ENCODE peak calls at places on chromosomes 5 and 9, in five cellular contexts. N is CD4-positive, CD25-positive, alpha-beta regulatory T cell; R is lower lobe of right lung; A is cardiac muscle cell; B is thyroid gland. P is an unnamed sample. For H3K9me3, the result is how much of the 10 kb centered on the place peaks cover.

GRCh38 chr5:164553851-164554250 is 1048.4 kb downstream of the MAT2B start:
- DNase-seq in N (no peak), R (no peak), A (no peak), B (no peak), P (no peak)

GRCh38 chr5:133120156-133120750 is 68.4 kb downstream of the HSPA4 start:
- DNase-seq in N (no peak), R (no peak), A (no peak), B (no peak), P (no peak)

GRCh38 chr9:88949961-88950340 is 41.3 kb upstream of the S1PR3 start:
- DNase-seq in N (no peak), R (no peak), A (no peak), B (no peak), P (no peak)

GRCh38 chr9:133792721-133793470 is 54.7 kb upstream of the SARDH start:
- DNase-seq in N (peak), R (peak), A (peak), B (peak), P (peak)

GRCh38 chr5:137778772-137779564 is 24.8 kb upstream of the HNRNPA0 start:
- DNase-seq in N (peak), R (no peak), A (peak), B (no peak), P (peak)

GRCh38 chr5:42360641-42361320 is 62.5 kb upstream of the GHR start:
- DNase-seq in N (no peak), R (no peak), A (no peak), B (no peak), P (no peak)

GRCh38 chr5:151156732-151157402 is 712 bp downstream of the ANXA6 start:
- DNase-seq in N (no peak), R (no peak), A (peak), B (peak), P (peak)

GRCh38 chr5:61277781-61278180 is 54.3 kb upstream of the ZSWIM6 start:
- DNase-seq in N (no peak), R (peak), A (no peak), B (no peak), P (no peak)

GRCh38 chr9:2621678-2622360 is at the start of gene VLDLR:
- DNase-seq in N (no peak), R (peak), A (peak), B (peak), P (peak)

GRCh38 chr9:88954073-88954472 is 37.2 kb upstream of the S1PR3 start:
- DNase-seq in N (no peak), R (no peak), A (peak), B (no peak), P (no peak)

GRCh38 chr5:95647886-95648860 is 1.6 kb downstream of the RFESD start:
- DNase-seq in N (no peak), R (no peak), A (peak), B (no peak), P (peak)

GRCh38 chr5:151684690-151685361 is 1.9 kb downstream of the SPARC start:
- DNase-seq in N (no peak), R (no peak), A (peak), B (peak), P (peak)

GRCh38 chr5:143488372-143488771 is 84.9 kb upstream of the NR3C1 start:
- DNase-seq in N (no peak), R (no peak), A (no peak), B (no peak), P (no peak)

GRCh38 chr9:134058716-134059115 is 9.1 kb downstream of the BRD3 start:
- DNase-seq in N (no peak), R (no peak), A (no peak), B (no peak), P (peak)

GRCh38 chr5:16980983-16981382 is 44.9 kb upstream of the MYO10 start:
- DNase-seq in N (no peak), R (no peak), A (no peak), B (no peak), P (no peak)

GRCh38 chr5:52024363-52024762 is 641.1 kb downstream of the ISL1 start:
- DNase-seq in N (no peak), R (no peak), A (no peak), B (no peak), P (no peak)

GRCh38 chr9:108083796-108084352 is 594.3 kb upstream of the KLF4 start:
- DNase-seq in N (no peak), R (no peak), A (no peak), B (no peak), P (no peak)

GRCh38 chr5:36099748-36100147 is 33.1 kb upstream of the UGT3A2 start:
- DNase-seq in N (no peak), R (no peak), A (no peak), B (no peak), P (no peak)

GRCh38 chr5:10904862-10905432 is 143.9 kb upstream of the DAP start:
- DNase-seq in N (no peak), R (no peak), A (no peak), B (no peak), P (no peak)

GRCh38 chr5:115329475-115329874 is 33.0 kb upstream of the CCDC112 start:
- DNase-seq in N (no peak), R (no peak), A (no peak), B (no peak), P (no peak)

GRCh38 chr5:122736086-122736485 is 38.8 kb upstream of the SNX2 start:
- DNase-seq in N (no peak), R (no peak), A (no peak), B (no peak), P (no peak)

GRCh38 chr5:910769-911160 is 18.1 kb downstream of the TRIP13 start:
- DNase-seq in N (no peak), R (no peak), A (no peak), B (no peak), P (no peak)

DNA sequence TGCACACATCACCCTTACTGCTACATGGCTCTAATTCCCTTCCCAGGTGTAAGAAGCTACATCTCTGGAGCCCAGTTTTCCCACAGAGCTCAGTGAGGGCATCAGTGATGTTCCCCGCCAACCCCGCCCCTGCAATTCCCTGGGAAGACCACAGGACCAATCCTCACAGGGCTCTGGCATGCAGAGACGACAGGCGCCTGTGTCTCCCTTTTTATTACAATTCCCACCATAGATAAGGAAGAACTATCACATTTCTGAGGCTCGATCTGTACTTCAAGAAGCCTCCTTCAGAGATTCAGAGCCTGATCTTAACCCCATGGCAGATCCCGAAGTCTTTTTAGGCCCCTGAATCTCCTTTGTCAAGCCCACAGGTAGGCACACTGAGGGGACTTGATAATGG is at the start of gene OR1L6:
- DNase-seq in N (no peak), R (no peak), A (no peak), B (no peak), P (no peak)
- H3K9me3 ChIP-seq in N (under half), R (under half), A (under half), B (under half), P (under half)

GRCh38 chr9:81536242-81537025 is 152.9 kb downstream of the TLE1 start:
- DNase-seq in N (no peak), R (no peak), A (no peak), B (no peak), P (no peak)
- H3K27ac ChIP-seq in N (no peak), R (no peak), A (no peak), B (no peak), P (no peak)

GRCh38 chr5:90793183-90793582 is 234.6 kb downstream of the ADGRV1 start:
- DNase-seq in N (no peak), R (no peak), A (no peak), B (no peak), P (no peak)
- H3K9me3 ChIP-seq in N (under half), R (under half), A (under half), B (under half), P (under half)

GRCh38 chr5:176540956-176541337 is 3.7 kb upstream of the RNF44 start:
- DNase-seq in N (no peak), R (no peak), A (no peak), B (no peak), P (no peak)
- H3K27ac ChIP-seq in N (peak), R (peak), A (peak), B (no peak), P (no peak)

DNA sequence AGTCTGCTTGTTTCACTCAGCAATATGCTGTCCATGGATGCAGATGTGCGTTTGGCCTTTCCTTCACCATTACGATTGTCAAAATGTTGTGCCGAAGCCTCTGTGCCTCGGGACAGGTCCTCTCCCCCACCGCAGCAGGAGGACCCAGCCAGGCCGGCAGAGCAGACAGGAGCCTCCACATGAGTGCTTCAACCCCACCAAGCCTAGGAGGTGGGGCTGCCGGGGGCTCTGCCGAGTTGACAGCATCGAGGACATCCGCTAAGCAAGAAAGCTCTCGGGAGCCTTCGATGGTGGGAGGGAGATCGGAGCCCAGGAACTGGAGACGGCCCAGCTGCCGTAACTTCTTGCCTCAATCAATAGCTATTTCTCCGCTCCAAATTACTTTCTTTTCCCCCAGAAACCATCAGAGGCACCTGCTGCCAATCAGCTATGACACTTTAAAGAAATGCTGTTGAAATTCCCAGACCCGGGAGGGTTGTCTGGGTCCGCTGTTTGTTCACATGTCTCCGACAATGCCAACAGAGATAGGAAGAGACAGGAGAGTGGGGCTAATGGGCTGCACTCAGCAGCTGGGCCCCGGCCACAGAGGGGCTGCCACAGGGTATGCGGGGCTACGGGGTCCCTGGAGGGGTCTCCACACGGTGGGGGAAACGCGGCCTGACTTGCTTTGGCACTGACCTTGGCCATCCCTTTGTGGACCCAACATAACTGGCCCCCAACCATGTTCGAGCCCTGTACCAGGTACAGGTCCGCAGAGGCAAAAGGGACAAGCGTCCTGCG is 121.2 kb upstream of the PPP1R26 start:
- DNase-seq in N (no peak), R (no peak), A (no peak), B (no peak), P (no peak)
- H3K9me3 ChIP-seq in N (under half), R (under half), A (under half), B (under half), P (under half)

DNA sequence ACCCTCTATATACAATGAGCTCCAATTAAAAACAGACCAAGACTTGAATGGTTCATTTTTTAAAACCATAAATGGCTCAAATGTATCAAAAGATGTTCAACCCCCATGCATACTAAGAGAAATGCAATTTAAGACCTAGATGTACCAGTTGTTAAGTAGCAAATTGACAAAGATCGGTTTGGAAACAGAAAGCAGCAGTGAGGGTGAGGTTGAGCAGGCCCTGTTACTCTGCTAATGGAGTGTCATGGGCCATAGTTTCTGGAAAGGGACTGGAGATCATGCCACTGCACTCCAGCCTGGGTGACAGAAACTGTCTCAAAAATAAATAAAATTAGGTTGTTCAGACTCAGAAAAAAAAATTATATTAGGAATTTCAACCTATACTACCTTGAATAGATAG is 55.0 kb downstream of the FNBP1 start:
- DNase-seq in N (no peak), R (no peak), A (no peak), B (no peak), P (no peak)
- H3K27ac ChIP-seq in N (peak), R (no peak), A (no peak), B (peak), P (no peak)

DNA sequence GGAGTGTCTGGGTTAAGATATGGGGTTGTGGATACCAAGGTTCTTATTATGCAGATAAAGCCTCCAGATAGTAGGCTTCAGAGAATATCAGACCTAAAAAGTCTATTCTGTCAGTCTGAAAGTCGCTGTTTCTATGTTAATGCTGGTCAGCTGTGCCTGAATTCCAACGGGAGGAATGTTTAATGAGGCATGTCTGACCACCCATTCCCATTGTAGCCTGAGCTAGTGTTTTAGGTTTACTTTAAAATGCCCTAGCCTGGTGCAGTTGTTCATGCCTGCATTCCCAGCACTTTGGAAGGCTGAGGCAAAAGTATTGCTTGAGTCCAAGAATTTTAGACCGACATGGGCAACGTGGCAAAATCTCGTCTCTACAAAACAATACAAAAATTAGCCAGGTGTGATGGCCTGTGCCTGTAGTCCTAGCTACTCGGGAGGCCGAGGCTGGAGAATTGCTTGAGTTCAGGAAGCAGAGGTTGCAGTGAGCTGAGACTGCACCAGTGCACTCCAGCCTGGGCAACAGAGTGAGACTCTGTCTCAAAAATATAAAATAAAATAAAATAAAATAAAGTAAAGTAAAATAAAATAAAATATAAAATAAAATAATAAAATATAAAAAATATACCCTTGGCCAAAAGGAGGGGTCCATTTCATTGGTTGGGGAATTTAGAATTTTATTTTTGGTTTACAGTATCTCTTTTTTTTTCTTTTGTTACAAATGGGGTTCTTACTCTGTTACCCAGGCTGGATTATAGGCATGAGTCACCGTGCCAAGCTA is 7.8 kb upstream of the SOX30 start:
- DNase-seq in N (no peak), R (no peak), A (no peak), B (no peak), P (no peak)
- H3K9me3 ChIP-seq in N (under half), R (under half), A (under half), B (under half), P (under half)

GRCh38 chr5:6822556-6823343 is 109.5 kb downstream of the TENT4A start:
- DNase-seq in N (no peak), R (no peak), A (no peak), B (peak), P (no peak)
- H3K27ac ChIP-seq in N (no peak), R (no peak), A (no peak), B (no peak), P (no peak)

GRCh38 chr5:178791976-178792375 is 61.5 kb upstream of the ZNF354A start:
- DNase-seq in N (no peak), R (no peak), A (no peak), B (no peak), P (no peak)
- H3K9me3 ChIP-seq in N (under half), R (under half), A (under half), B (under half), P (under half)

P was measured in fibroblast of lung.